ENCODE peak calls at places on chromosomes 2 and 18, in seven cellular contexts. S is MCF 10A, T is progenitor cell of endocrine pancreas, D is keratinocyte, C is right atrium auricular region, U is Peyer's patch, G is endothelial cell. W is an unnamed sample.

GRCh38 chr2:24209389-24210105 is 34.7 kb downstream of the FAM228A start:
- DNase-seq in D (no peak), G (no peak), S (no peak), C (no peak), T (no peak), U (no peak), W (no peak)

GRCh38 chr2:28310107-28310506 is 82.6 kb upstream of the FOSL2 start:
- DNase-seq in D (no peak), C (no peak), S (no peak), U (no peak), T (no peak), G (no peak), W (no peak)

GRCh38 chr2:185689906-185690539 is 48.6 kb upstream of the FSIP2 start:
- DNase-seq in U (no peak), D (no peak), S (peak), G (no peak), C (no peak), T (no peak), W (no peak)

GRCh38 chr2:176501652-176502051 is 232.4 kb downstream of the MTX2 start:
- DNase-seq in T (no peak), D (no peak), G (no peak), U (no peak), S (no peak), C (no peak), W (no peak)

GRCh38 chr2:61065706-61066688 is at the start of gene SANBR:
- DNase-seq in C (peak), S (peak), U (peak), D (no peak), G (peak), T (peak), W (peak)

GRCh38 chr2:19899853-19900525 is 1.8 kb downstream of the TTC32 start:
- DNase-seq in D (no peak), T (no peak), S (no peak), G (no peak), C (no peak), U (no peak), W (no peak)

GRCh38 chr2:236955675-236956618 is 129.7 kb upstream of the COPS8 start:
- DNase-seq in S (no peak), T (no peak), C (no peak), G (no peak), D (no peak), U (peak), W (no peak)

GRCh38 chr2:155157065-155157464 is 458.6 kb downstream of the KCNJ3 start:
- DNase-seq in C (no peak), G (no peak), D (no peak), S (no peak), U (no peak), T (no peak), W (no peak)

GRCh38 chr2:195706161-195706900 is 49.3 kb downstream of the SLC39A10 start:
- DNase-seq in U (no peak), C (no peak), G (no peak), T (no peak), D (no peak), S (no peak), W (no peak)

GRCh38 chr2:72993147-72993546 is 75.8 kb downstream of the EMX1 start:
- DNase-seq in G (peak), C (peak), U (peak), T (no peak), D (no peak), S (peak), W (peak)

GRCh38 chr2:27489118-27489497 is 435 bp downstream of the IFT172 start:
- DNase-seq in T (no peak), S (peak), G (peak), U (no peak), D (no peak), C (no peak), W (no peak)

GRCh38 chr2:88729061-88729745 is 37.7 kb downstream of the RPIA start:
- DNase-seq in T (no peak), G (no peak), U (no peak), C (no peak), D (no peak), S (no peak), W (no peak)

GRCh38 chr2:201795608-201796477 is 10.5 kb upstream of the CDK15 start:
- DNase-seq in U (no peak), D (no peak), S (peak), T (no peak), G (peak), C (no peak), W (no peak)

GRCh38 chr2:15058015-15058414 is 425.5 kb downstream of the LRATD1 start:
- DNase-seq in G (no peak), D (no peak), U (no peak), S (peak), C (no peak), T (no peak), W (no peak)

GRCh38 chr2:200397785-200398184 is 91.3 kb downstream of the SPATS2L start:
- DNase-seq in T (no peak), G (no peak), D (no peak), C (no peak), U (no peak), S (peak), W (no peak)

GRCh38 chr2:160282063-160282580 is 82.0 kb upstream of the ITGB6 start:
- DNase-seq in C (no peak), G (no peak), U (no peak), T (no peak), S (no peak), D (no peak), W (no peak)

GRCh38 chr2:163626208-163626607 is 109.6 kb downstream of the FIGN start:
- DNase-seq in G (no peak), S (no peak), U (no peak), T (no peak), C (no peak), D (no peak), W (no peak)

GRCh38 chr18:2881490-2882195 is 34.8 kb downstream of the EMILIN2 start:
- DNase-seq in C (peak), D (no peak), T (no peak), S (no peak), U (peak), G (no peak), W (no peak)

GRCh38 chr2:232636788-232637420 is 3.5 kb downstream of the EFHD1 start:
- DNase-seq in C (no peak), U (no peak), G (no peak), D (no peak), S (no peak), T (no peak), W (no peak)

GRCh38 chr2:235494716-235495372 is 1.0 kb downstream of the AGAP1 start:
- DNase-seq in G (peak), C (no peak), U (no peak), T (no peak), S (peak), D (no peak), W (no peak)

GRCh38 chr2:134683561-134684112 is 35.2 kb downstream of the TMEM163 start:
- DNase-seq in G (no peak), D (no peak), S (peak), T (no peak), U (no peak), C (no peak), W (no peak)

GRCh38 chr2:240225660-240226475 is 85.4 kb upstream of the OTOS start:
- DNase-seq in S (no peak), D (no peak), T (peak), U (peak), G (no peak), C (no peak), W (no peak)

GRCh38 chr2:65425276-65425675 is 7.1 kb downstream of the SPRED2 start:
- DNase-seq in S (no peak), C (no peak), D (no peak), T (no peak), G (no peak), U (no peak), W (no peak)

GRCh38 chr2:231883468-231883881 is 42.7 kb downstream of the NPPC start:
- DNase-seq in U (peak), S (no peak), G (no peak), T (no peak), D (no peak), C (no peak), W (no peak)

GRCh38 chr18:65704051-65704450 is 46.8 kb upstream of the CDH7 start:
- DNase-seq in D (no peak), U (no peak), C (no peak), G (no peak), S (no peak), T (no peak), W (no peak)

GRCh38 chr18:48031011-48031480 is 100.6 kb upstream of the SMAD2 start:
- DNase-seq in U (peak), D (no peak), S (peak), T (peak), C (no peak), G (peak), W (no peak)

GRCh38 chr2:144307711-144308110 is 212.2 kb downstream of the ZEB2 start:
- DNase-seq in G (no peak), T (no peak), D (no peak), U (no peak), S (no peak), C (no peak), W (no peak)

GRCh38 chr2:216243026-216243425 is 129.3 kb downstream of the MARCHF4 start:
- DNase-seq in T (no peak), U (no peak), C (no peak), S (no peak), G (no peak), D (no peak), W (peak)

GRCh38 chr2:207258191-207258991 is 92.6 kb upstream of the KLF7 start:
- DNase-seq in G (no peak), S (peak), C (peak), U (peak), T (no peak), D (peak), W (no peak)

GRCh38 chr2:71548589-71549485 is 95.5 kb downstream of the DYSF start:
- DNase-seq in T (peak), U (peak), D (no peak), G (peak), C (peak), S (peak), W (peak)

GRCh38 chr2:45068643-45069140 is 59.4 kb upstream of the SIX2 start:
- DNase-seq in C (no peak), D (no peak), T (no peak), G (no peak), U (no peak), S (peak), W (no peak)

GRCh38 chr18:48048251-48048650 is 117.8 kb upstream of the SMAD2 start:
- DNase-seq in C (no peak), S (no peak), D (no peak), T (no peak), U (no peak), G (no peak), W (no peak)

GRCh38 chr2:10921525-10921924 is 9.8 kb downstream of the KCNF1 start:
- DNase-seq in U (peak), T (no peak), D (no peak), G (no peak), C (no peak), S (no peak), W (no peak)

GRCh38 chr2:230930928-230931555 is 6.0 kb upstream of the GPR55 start:
- DNase-seq in D (no peak), C (no peak), T (no peak), G (no peak), U (no peak), S (no peak), W (peak)

DNA sequence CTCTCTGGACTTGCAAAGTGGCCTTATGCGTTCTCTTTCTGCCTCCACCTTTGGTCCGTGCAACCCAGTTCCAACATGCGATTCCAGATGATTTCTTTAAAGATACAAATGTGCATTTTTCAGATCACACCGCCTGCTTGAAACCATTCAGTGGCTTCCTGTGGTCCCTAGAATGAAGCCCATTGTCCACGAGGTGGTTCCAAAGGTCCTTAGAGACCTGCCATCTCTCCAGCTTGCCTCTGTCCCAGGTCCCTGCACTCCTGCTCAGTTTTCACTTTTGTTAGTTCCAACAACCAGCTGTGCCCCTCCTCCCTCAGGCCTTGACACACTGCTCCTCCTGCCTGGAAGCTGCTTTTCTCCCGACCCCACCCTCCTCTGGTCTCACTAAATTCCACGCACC is 3.6 kb upstream of the INO80C start:
- DNase-seq in C (no peak), T (no peak), U (no peak), S (no peak), D (no peak), G (no peak), W (no peak)
- TF ChIP-seq CTCF in C (no peak), T (no peak), U (no peak), S (no peak), D (no peak), G (no peak), W (no peak)

GRCh38 chr2:198465970-198466369 is 661.6 kb downstream of the PLCL1 start:
- DNase-seq in T (no peak), G (no peak), D (no peak), U (no peak), C (no peak), S (no peak), W (no peak)

GRCh38 chr2:198476007-198476406 is 671.6 kb downstream of the PLCL1 start:
- DNase-seq in C (no peak), D (no peak), T (no peak), S (no peak), U (no peak), G (no peak), W (no peak)

DNA sequence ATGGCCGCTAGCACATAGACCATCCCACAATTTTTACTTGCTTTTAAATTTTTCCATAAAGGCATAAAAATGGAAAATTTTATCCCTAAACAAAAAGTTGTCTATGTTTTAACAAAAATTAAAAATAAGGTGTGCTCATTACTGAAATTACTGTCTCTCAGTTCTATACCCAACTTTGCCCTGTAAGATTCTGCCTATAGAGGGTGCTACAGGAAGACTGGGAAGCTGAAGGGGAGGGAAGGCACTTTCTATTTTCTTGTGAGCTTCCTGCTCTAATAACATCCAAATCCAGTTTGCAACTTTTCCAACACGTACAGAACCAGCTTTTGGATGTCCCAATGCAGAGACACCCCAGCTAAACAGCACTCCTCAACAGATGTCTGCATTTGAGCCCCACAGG is 666.9 kb downstream of the PLCL1 start:
- DNase-seq in D (no peak), G (no peak), T (no peak), C (no peak), U (peak), S (peak), W (no peak)
- TF ChIP-seq CTCF in D (no peak), G (peak), T (no peak), C (no peak), U (peak), S (no peak), W (no peak)

DNA sequence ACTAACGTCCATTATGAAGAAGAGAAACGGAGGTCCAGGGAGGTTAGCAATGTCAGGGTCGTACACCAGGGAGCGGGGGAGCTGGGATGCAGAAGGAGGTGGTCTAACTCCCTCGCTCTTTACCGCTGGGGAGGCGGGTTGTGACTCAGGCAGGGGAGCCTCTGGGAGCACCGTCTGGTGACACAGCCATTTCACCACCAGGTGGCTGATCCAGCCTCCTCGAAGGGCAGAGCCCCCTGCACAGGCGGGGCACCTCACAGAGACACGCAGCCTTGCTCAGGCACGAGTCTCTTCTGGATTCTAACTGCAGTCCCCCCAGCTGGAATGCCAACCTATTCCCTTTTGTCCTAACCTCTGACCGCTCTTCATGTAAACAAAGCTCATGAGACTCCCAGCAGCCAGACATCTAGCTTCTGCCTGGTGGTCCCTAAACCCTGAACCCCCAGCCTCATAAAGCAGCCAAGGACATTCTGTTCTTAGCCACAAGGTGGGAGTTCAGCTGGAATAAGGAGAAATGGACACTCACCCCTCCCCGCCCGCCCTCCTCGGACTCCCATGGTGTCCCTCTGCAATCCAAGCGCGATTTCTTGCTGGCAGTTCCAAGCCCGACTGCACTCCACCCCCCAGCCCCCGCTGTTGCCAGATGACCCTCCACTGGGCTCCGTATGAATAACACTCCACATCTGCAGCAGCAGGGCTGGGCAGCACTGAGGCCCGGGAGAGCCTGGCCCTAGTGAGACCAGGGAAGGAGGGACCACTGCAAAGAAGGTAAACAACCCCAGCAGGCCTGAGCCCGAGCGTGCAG is 84.4 kb downstream of the TNS1 start:
- DNase-seq in G (peak), U (no peak), D (no peak), T (no peak), C (no peak), S (no peak), W (no peak)
- TF ChIP-seq CTCF in G (no peak), U (no peak), D (no peak), T (peak), C (peak), S (no peak), W (peak)

GRCh38 chr2:47664817-47665216 is 118.1 kb upstream of the MSH6 start:
- DNase-seq in S (peak), U (peak), T (no peak), G (no peak), C (no peak), D (no peak), W (no peak)
- TF ChIP-seq CTCF in S (no peak), U (peak), T (no peak), G (no peak), C (no peak), D (peak), W (no peak)